ENCODE peak calls at places on chromosomes 3 and 15, in seven cellular contexts. One of them, this sample, is unnamed.

GRCh38 chr15:79970921-79971434 is at the start of gene BCL2A1:
- DNase-seq in T-helper 17 cell: no peak
- DNase-seq in H54: peak
- DNase-seq in globus pallidus: peak
- DNase-seq in nephron progenitor cell: no peak
- DNase-seq in activated CD8-positive, alpha-beta memory T cell treated with anti-CD3 and anti-CD28 coated beads for 48 hours: no peak
- DNase-seq in HuH-7.5: no peak
- DNase-seq in this sample: no peak

GRCh38 chr3:110731148-110731547 is 340.5 kb upstream of the NECTIN3 start:
- DNase-seq in HuH-7.5: no peak
- DNase-seq in globus pallidus: no peak
- DNase-seq in activated CD8-positive, alpha-beta memory T cell treated with anti-CD3 and anti-CD28 coated beads for 48 hours: no peak
- DNase-seq in H54: no peak
- DNase-seq in T-helper 17 cell: no peak
- DNase-seq in nephron progenitor cell: no peak
- DNase-seq in this sample: no peak

GRCh38 chr3:123283074-123283473 is 81.3 kb downstream of the SEC22A start:
- DNase-seq in HuH-7.5: no peak
- DNase-seq in nephron progenitor cell: no peak
- DNase-seq in globus pallidus: no peak
- DNase-seq in H54: no peak
- DNase-seq in T-helper 17 cell: no peak
- DNase-seq in activated CD8-positive, alpha-beta memory T cell treated with anti-CD3 and anti-CD28 coated beads for 48 hours: no peak
- DNase-seq in this sample: no peak

GRCh38 chr3:31833391-31834165 is 147.5 kb downstream of the OSBPL10 start:
- DNase-seq in H54: no peak
- DNase-seq in nephron progenitor cell: no peak
- DNase-seq in T-helper 17 cell: no peak
- DNase-seq in HuH-7.5: no peak
- DNase-seq in activated CD8-positive, alpha-beta memory T cell treated with anti-CD3 and anti-CD28 coated beads for 48 hours: no peak
- DNase-seq in globus pallidus: no peak
- DNase-seq in this sample: no peak

GRCh38 chr15:90660195-90660995 is 56.8 kb upstream of the BLM start:
- DNase-seq in activated CD8-positive, alpha-beta memory T cell treated with anti-CD3 and anti-CD28 coated beads for 48 hours: peak
- DNase-seq in H54: peak
- DNase-seq in nephron progenitor cell: no peak
- DNase-seq in HuH-7.5: no peak
- DNase-seq in T-helper 17 cell: no peak
- DNase-seq in globus pallidus: no peak
- DNase-seq in this sample: peak

GRCh38 chr3:114669614-114670013 is 375.8 kb downstream of the TIGIT start:
- DNase-seq in H54: no peak
- DNase-seq in nephron progenitor cell: no peak
- DNase-seq in activated CD8-positive, alpha-beta memory T cell treated with anti-CD3 and anti-CD28 coated beads for 48 hours: no peak
- DNase-seq in HuH-7.5: no peak
- DNase-seq in T-helper 17 cell: no peak
- DNase-seq in globus pallidus: no peak
- DNase-seq in this sample: no peak

GRCh38 chr3:62051506-62051905 is 321.8 kb downstream of the FEZF2 start:
- DNase-seq in nephron progenitor cell: no peak
- DNase-seq in HuH-7.5: peak
- DNase-seq in T-helper 17 cell: no peak
- DNase-seq in activated CD8-positive, alpha-beta memory T cell treated with anti-CD3 and anti-CD28 coated beads for 48 hours: no peak
- DNase-seq in globus pallidus: no peak
- DNase-seq in H54: no peak
- DNase-seq in this sample: no peak

GRCh38 chr3:85004147-85004546 is 45.4 kb downstream of the CADM2 start:
- DNase-seq in T-helper 17 cell: no peak
- DNase-seq in HuH-7.5: no peak
- DNase-seq in H54: no peak
- DNase-seq in activated CD8-positive, alpha-beta memory T cell treated with anti-CD3 and anti-CD28 coated beads for 48 hours: no peak
- DNase-seq in globus pallidus: no peak
- DNase-seq in nephron progenitor cell: no peak
- DNase-seq in this sample: no peak

GRCh38 chr3:66629431-66630368 is 128.9 kb upstream of the LRIG1 start:
- DNase-seq in T-helper 17 cell: no peak
- DNase-seq in activated CD8-positive, alpha-beta memory T cell treated with anti-CD3 and anti-CD28 coated beads for 48 hours: no peak
- DNase-seq in nephron progenitor cell: no peak
- DNase-seq in globus pallidus: no peak
- DNase-seq in HuH-7.5: no peak
- DNase-seq in H54: no peak
- DNase-seq in this sample: peak

GRCh38 chr3:155441026-155441425 is 147.5 kb upstream of the STRIT1 start:
- DNase-seq in nephron progenitor cell: no peak
- DNase-seq in T-helper 17 cell: no peak
- DNase-seq in H54: no peak
- DNase-seq in activated CD8-positive, alpha-beta memory T cell treated with anti-CD3 and anti-CD28 coated beads for 48 hours: no peak
- DNase-seq in HuH-7.5: no peak
- DNase-seq in globus pallidus: peak
- DNase-seq in this sample: no peak

GRCh38 chr15:38864827-38865604 is 300.4 kb upstream of the RASGRP1 start:
- DNase-seq in nephron progenitor cell: no peak
- DNase-seq in globus pallidus: peak
- DNase-seq in H54: no peak
- DNase-seq in activated CD8-positive, alpha-beta memory T cell treated with anti-CD3 and anti-CD28 coated beads for 48 hours: no peak
- DNase-seq in HuH-7.5: no peak
- DNase-seq in T-helper 17 cell: no peak
- DNase-seq in this sample: no peak

GRCh38 chr15:99409097-99409473 is 156.7 kb upstream of the MEF2A start:
- DNase-seq in activated CD8-positive, alpha-beta memory T cell treated with anti-CD3 and anti-CD28 coated beads for 48 hours: no peak
- DNase-seq in HuH-7.5: peak
- DNase-seq in H54: peak
- DNase-seq in globus pallidus: peak
- DNase-seq in T-helper 17 cell: no peak
- DNase-seq in nephron progenitor cell: no peak
- DNase-seq in this sample: peak

GRCh38 chr3:187744169-187745151 is 808 bp downstream of the BCL6 start:
- DNase-seq in T-helper 17 cell: peak
- DNase-seq in H54: no peak
- DNase-seq in globus pallidus: peak
- DNase-seq in nephron progenitor cell: peak
- DNase-seq in HuH-7.5: no peak
- DNase-seq in activated CD8-positive, alpha-beta memory T cell treated with anti-CD3 and anti-CD28 coated beads for 48 hours: no peak
- DNase-seq in this sample: peak

GRCh38 chr15:81293728-81294500 is 30.0 kb downstream of the STARD5 start:
- DNase-seq in HuH-7.5: no peak
- DNase-seq in nephron progenitor cell: no peak
- DNase-seq in H54: no peak
- DNase-seq in T-helper 17 cell: peak
- DNase-seq in globus pallidus: peak
- DNase-seq in activated CD8-positive, alpha-beta memory T cell treated with anti-CD3 and anti-CD28 coated beads for 48 hours: no peak
- DNase-seq in this sample: no peak

GRCh38 chr3:194689493-194689901 is 3.8 kb downstream of the FAM43A start:
- DNase-seq in globus pallidus: no peak
- DNase-seq in nephron progenitor cell: no peak
- DNase-seq in T-helper 17 cell: no peak
- DNase-seq in H54: peak
- DNase-seq in activated CD8-positive, alpha-beta memory T cell treated with anti-CD3 and anti-CD28 coated beads for 48 hours: no peak
- DNase-seq in HuH-7.5: no peak
- DNase-seq in this sample: no peak

GRCh38 chr15:40271915-40272712 is 10.8 kb downstream of the ANKRD63 start:
- DNase-seq in H54: no peak
- DNase-seq in activated CD8-positive, alpha-beta memory T cell treated with anti-CD3 and anti-CD28 coated beads for 48 hours: no peak
- DNase-seq in T-helper 17 cell: no peak
- DNase-seq in HuH-7.5: no peak
- DNase-seq in nephron progenitor cell: no peak
- DNase-seq in globus pallidus: no peak
- DNase-seq in this sample: no peak

GRCh38 chr15:80160570-80161156 is 7.9 kb downstream of the FAH start:
- DNase-seq in H54: peak
- DNase-seq in T-helper 17 cell: no peak
- DNase-seq in HuH-7.5: no peak
- DNase-seq in nephron progenitor cell: no peak
- DNase-seq in activated CD8-positive, alpha-beta memory T cell treated with anti-CD3 and anti-CD28 coated beads for 48 hours: no peak
- DNase-seq in globus pallidus: peak
- DNase-seq in this sample: no peak

GRCh38 chr3:111051354-111051753 is 20.3 kb upstream of the NECTIN3 start:
- DNase-seq in nephron progenitor cell: no peak
- DNase-seq in T-helper 17 cell: no peak
- DNase-seq in activated CD8-positive, alpha-beta memory T cell treated with anti-CD3 and anti-CD28 coated beads for 48 hours: no peak
- DNase-seq in H54: no peak
- DNase-seq in HuH-7.5: no peak
- DNase-seq in globus pallidus: no peak
- DNase-seq in this sample: no peak

GRCh38 chr15:31101262-31102048 is at the start of gene TRPM1:
- DNase-seq in HuH-7.5: no peak
- DNase-seq in activated CD8-positive, alpha-beta memory T cell treated with anti-CD3 and anti-CD28 coated beads for 48 hours: no peak
- DNase-seq in globus pallidus: peak
- DNase-seq in T-helper 17 cell: no peak
- DNase-seq in nephron progenitor cell: no peak
- DNase-seq in H54: no peak
- DNase-seq in this sample: no peak

GRCh38 chr3:23385327-23385726 is 182.2 kb downstream of the UBE2E2 start:
- DNase-seq in HuH-7.5: no peak
- DNase-seq in H54: no peak
- DNase-seq in T-helper 17 cell: no peak
- DNase-seq in nephron progenitor cell: no peak
- DNase-seq in globus pallidus: no peak
- DNase-seq in activated CD8-positive, alpha-beta memory T cell treated with anti-CD3 and anti-CD28 coated beads for 48 hours: no peak
- DNase-seq in this sample: no peak

GRCh38 chr3:174775603-174776002 is 83.5 kb upstream of the NAALADL2 start:
- DNase-seq in T-helper 17 cell: no peak
- DNase-seq in globus pallidus: no peak
- DNase-seq in activated CD8-positive, alpha-beta memory T cell treated with anti-CD3 and anti-CD28 coated beads for 48 hours: no peak
- DNase-seq in H54: no peak
- DNase-seq in HuH-7.5: no peak
- DNase-seq in nephron progenitor cell: no peak
- DNase-seq in this sample: no peak

GRCh38 chr15:55630921-55631320 is 42.8 kb upstream of the PYGO1 start:
- DNase-seq in T-helper 17 cell: no peak
- DNase-seq in nephron progenitor cell: no peak
- DNase-seq in H54: no peak
- DNase-seq in globus pallidus: peak
- DNase-seq in HuH-7.5: no peak
- DNase-seq in activated CD8-positive, alpha-beta memory T cell treated with anti-CD3 and anti-CD28 coated beads for 48 hours: no peak
- DNase-seq in this sample: no peak

GRCh38 chr3:134885877-134886621 is 91.0 kb downstream of the EPHB1 start:
- DNase-seq in activated CD8-positive, alpha-beta memory T cell treated with anti-CD3 and anti-CD28 coated beads for 48 hours: no peak
- DNase-seq in nephron progenitor cell: no peak
- DNase-seq in T-helper 17 cell: no peak
- DNase-seq in globus pallidus: no peak
- DNase-seq in H54: no peak
- DNase-seq in HuH-7.5: no peak
- DNase-seq in this sample: no peak

GRCh38 chr3:123635220-123635619 is 50.4 kb upstream of the HACD2 start:
- DNase-seq in T-helper 17 cell: no peak
- DNase-seq in globus pallidus: no peak
- DNase-seq in H54: peak
- DNase-seq in HuH-7.5: no peak
- DNase-seq in activated CD8-positive, alpha-beta memory T cell treated with anti-CD3 and anti-CD28 coated beads for 48 hours: no peak
- DNase-seq in nephron progenitor cell: no peak
- DNase-seq in this sample: no peak

GRCh38 chr3:157261000-157261399 is 101.1 kb upstream of the CCNL1 start:
- DNase-seq in T-helper 17 cell: no peak
- DNase-seq in globus pallidus: no peak
- DNase-seq in activated CD8-positive, alpha-beta memory T cell treated with anti-CD3 and anti-CD28 coated beads for 48 hours: no peak
- DNase-seq in HuH-7.5: no peak
- DNase-seq in nephron progenitor cell: no peak
- DNase-seq in H54: no peak
- DNase-seq in this sample: no peak

GRCh38 chr15:40939909-40940801 is 11.0 kb downstream of the DLL4 start:
- DNase-seq in activated CD8-positive, alpha-beta memory T cell treated with anti-CD3 and anti-CD28 coated beads for 48 hours: no peak
- DNase-seq in HuH-7.5: no peak
- DNase-seq in nephron progenitor cell: no peak
- DNase-seq in T-helper 17 cell: no peak
- DNase-seq in H54: no peak
- DNase-seq in globus pallidus: no peak
- DNase-seq in this sample: peak

GRCh38 chr3:111691293-111691909 is 96.3 kb upstream of the ZBED2 start:
- DNase-seq in T-helper 17 cell: no peak
- DNase-seq in H54: no peak
- DNase-seq in HuH-7.5: no peak
- DNase-seq in globus pallidus: peak
- DNase-seq in nephron progenitor cell: no peak
- DNase-seq in activated CD8-positive, alpha-beta memory T cell treated with anti-CD3 and anti-CD28 coated beads for 48 hours: no peak
- DNase-seq in this sample: no peak

GRCh38 chr3:99875573-99875924 is 57.9 kb downstream of the CMSS1 start:
- DNase-seq in H54: no peak
- DNase-seq in nephron progenitor cell: no peak
- DNase-seq in activated CD8-positive, alpha-beta memory T cell treated with anti-CD3 and anti-CD28 coated beads for 48 hours: no peak
- DNase-seq in T-helper 17 cell: no peak
- DNase-seq in HuH-7.5: no peak
- DNase-seq in globus pallidus: peak
- DNase-seq in this sample: no peak

GRCh38 chr3:63580151-63580550 is 72.3 kb upstream of the SNTN start:
- DNase-seq in H54: no peak
- DNase-seq in globus pallidus: no peak
- DNase-seq in T-helper 17 cell: no peak
- DNase-seq in activated CD8-positive, alpha-beta memory T cell treated with anti-CD3 and anti-CD28 coated beads for 48 hours: no peak
- DNase-seq in HuH-7.5: no peak
- DNase-seq in nephron progenitor cell: no peak
- DNase-seq in this sample: no peak

GRCh38 chr3:196177567-196177966 is 33.6 kb downstream of the ZDHHC19 start:
- DNase-seq in T-helper 17 cell: no peak
- DNase-seq in HuH-7.5: no peak
- DNase-seq in nephron progenitor cell: no peak
- DNase-seq in activated CD8-positive, alpha-beta memory T cell treated with anti-CD3 and anti-CD28 coated beads for 48 hours: no peak
- DNase-seq in H54: no peak
- DNase-seq in globus pallidus: no peak
- DNase-seq in this sample: no peak

GRCh38 chr15:66763186-66764066 is 61.4 kb downstream of the SMAD6 start:
- DNase-seq in globus pallidus: peak
- DNase-seq in nephron progenitor cell: no peak
- DNase-seq in T-helper 17 cell: no peak
- DNase-seq in activated CD8-positive, alpha-beta memory T cell treated with anti-CD3 and anti-CD28 coated beads for 48 hours: no peak
- DNase-seq in HuH-7.5: no peak
- DNase-seq in H54: no peak
- DNase-seq in this sample: no peak

GRCh38 chr3:54963621-54964020 is 35.8 kb upstream of the LRTM1 start:
- DNase-seq in HuH-7.5: no peak
- DNase-seq in globus pallidus: peak
- DNase-seq in T-helper 17 cell: no peak
- DNase-seq in nephron progenitor cell: no peak
- DNase-seq in activated CD8-positive, alpha-beta memory T cell treated with anti-CD3 and anti-CD28 coated beads for 48 hours: no peak
- DNase-seq in H54: no peak
- DNase-seq in this sample: no peak

GRCh38 chr3:110749006-110749405 is 322.6 kb upstream of the NECTIN3 start:
- DNase-seq in activated CD8-positive, alpha-beta memory T cell treated with anti-CD3 and anti-CD28 coated beads for 48 hours: no peak
- DNase-seq in HuH-7.5: no peak
- DNase-seq in globus pallidus: no peak
- DNase-seq in H54: no peak
- DNase-seq in T-helper 17 cell: no peak
- DNase-seq in nephron progenitor cell: no peak
- DNase-seq in this sample: no peak

GRCh38 chr15:85354948-85355347 is 25.5 kb upstream of the AKAP13 start:
- DNase-seq in H54: no peak
- DNase-seq in globus pallidus: no peak
- DNase-seq in T-helper 17 cell: no peak
- DNase-seq in activated CD8-positive, alpha-beta memory T cell treated with anti-CD3 and anti-CD28 coated beads for 48 hours: no peak
- DNase-seq in HuH-7.5: no peak
- DNase-seq in nephron progenitor cell: no peak
- DNase-seq in this sample: no peak

GRCh38 chr3:148790841-148791240 is 36.8 kb upstream of the CPB1 start:
- DNase-seq in globus pallidus: peak
- DNase-seq in H54: no peak
- DNase-seq in nephron progenitor cell: no peak
- DNase-seq in T-helper 17 cell: no peak
- DNase-seq in activated CD8-positive, alpha-beta memory T cell treated with anti-CD3 and anti-CD28 coated beads for 48 hours: no peak
- DNase-seq in HuH-7.5: no peak
- DNase-seq in this sample: peak

GRCh38 chr15:63503739-63504246 is 600 bp upstream of the USP3 start:
- DNase-seq in H54: no peak
- DNase-seq in HuH-7.5: no peak
- DNase-seq in globus pallidus: no peak
- DNase-seq in nephron progenitor cell: peak
- DNase-seq in activated CD8-positive, alpha-beta memory T cell treated with anti-CD3 and anti-CD28 coated beads for 48 hours: peak
- DNase-seq in T-helper 17 cell: peak
- DNase-seq in this sample: no peak

GRCh38 chr15:82530606-82531379 is 9.5 kb downstream of the RPS17 start:
- DNase-seq in T-helper 17 cell: peak
- DNase-seq in H54: no peak
- DNase-seq in activated CD8-positive, alpha-beta memory T cell treated with anti-CD3 and anti-CD28 coated beads for 48 hours: no peak
- DNase-seq in HuH-7.5: peak
- DNase-seq in nephron progenitor cell: peak
- DNase-seq in globus pallidus: peak
- DNase-seq in this sample: peak

GRCh38 chr3:122793568-122794416 is at the start of gene HSPBAP1:
- DNase-seq in H54: peak
- DNase-seq in activated CD8-positive, alpha-beta memory T cell treated with anti-CD3 and anti-CD28 coated beads for 48 hours: peak
- DNase-seq in nephron progenitor cell: peak
- DNase-seq in globus pallidus: peak
- DNase-seq in HuH-7.5: peak
- DNase-seq in T-helper 17 cell: peak
- DNase-seq in this sample: peak